ENCODE peak calls at places on chromosomes 6 and 20, in five cellular contexts. T is pancreas, Z is Kasumi-1, Y is NCI-H460, G is spleen. P is an unnamed sample.

GRCh38 chr6:68650142-68650541 is 15.1 kb downstream of the ADGRB3 start:
- DNase-seq in G (no peak), T (no peak), Z (no peak), Y (no peak), P (no peak)

GRCh38 chr6:17483391-17484016 is 90.1 kb downstream of the CAP2 start:
- DNase-seq in T (no peak), G (no peak), Y (no peak), Z (no peak), P (no peak)

GRCh38 chr20:25146976-25147375 is 48.5 kb upstream of the ENTPD6 start:
- DNase-seq in T (no peak), Z (no peak), G (no peak), Y (no peak), P (no peak)

GRCh38 chr6:44730771-44731391 is 343.4 kb downstream of the CDC5L start:
- DNase-seq in T (no peak), Y (no peak), Z (no peak), G (no peak), P (no peak)

GRCh38 chr6:119446623-119447008 is 97.1 kb upstream of the MAN1A1 start:
- DNase-seq in Z (no peak), T (peak), G (no peak), Y (no peak), P (peak)

GRCh38 chr6:139364302-139364981 is 10.0 kb downstream of the CITED2 start:
- DNase-seq in Y (no peak), T (no peak), Z (peak), G (no peak), P (peak)

GRCh38 chr20:63057133-63058117 is 50.7 kb upstream of the BHLHE23 start:
- DNase-seq in G (no peak), T (no peak), Z (no peak), Y (no peak), P (no peak)

GRCh38 chr6:46210294-46210693 is 39.5 kb upstream of the ENPP5 start:
- DNase-seq in Z (no peak), Y (no peak), T (no peak), G (no peak), P (no peak)

GRCh38 chr20:47815416-47815806 is 30.1 kb upstream of the SULF2 start:
- DNase-seq in Z (no peak), Y (no peak), G (no peak), T (no peak), P (no peak)

GRCh38 chr6:164051427-164051826 is 636.9 kb downstream of the QKI start:
- DNase-seq in G (no peak), Y (no peak), T (no peak), Z (no peak), P (no peak)